ENCODE peak calls at places on chromosome 11, in five cellular contexts. One of them, this sample, is unnamed.

GRCh38 chr11:121886005-121886739 is 229.8 kb downstream of the BLID start:
- DNase-seq in BE2C: peak
- DNase-seq in adrenal gland: peak
- DNase-seq in AG09309: no peak
- DNase-seq in small intestine: no peak
- DNase-seq in this sample: no peak

GRCh38 chr11:8369592-8370205 is 106.0 kb upstream of the LMO1 start:
- DNase-seq in adrenal gland: no peak
- DNase-seq in small intestine: no peak
- DNase-seq in AG09309: no peak
- DNase-seq in BE2C: no peak
- DNase-seq in this sample: no peak

GRCh38 chr11:36164522-36165250 is 124.5 kb downstream of the COMMD9 start:
- DNase-seq in BE2C: peak
- DNase-seq in small intestine: no peak
- DNase-seq in AG09309: no peak
- DNase-seq in adrenal gland: peak
- DNase-seq in this sample: no peak

GRCh38 chr11:33187851-33188722 is 26.8 kb upstream of the CSTF3 start:
- DNase-seq in AG09309: no peak
- DNase-seq in adrenal gland: no peak
- DNase-seq in BE2C: no peak
- DNase-seq in small intestine: peak
- DNase-seq in this sample: no peak

GRCh38 chr11:980438-981365 is 55.0 kb downstream of the AP2A2 start:
- DNase-seq in AG09309: no peak
- DNase-seq in adrenal gland: no peak
- DNase-seq in small intestine: no peak
- DNase-seq in BE2C: no peak
- DNase-seq in this sample: no peak

GRCh38 chr11:2513441-2513840 is 68.6 kb downstream of the KCNQ1 start:
- DNase-seq in BE2C: no peak
- DNase-seq in AG09309: no peak
- DNase-seq in adrenal gland: peak
- DNase-seq in small intestine: no peak
- DNase-seq in this sample: no peak

GRCh38 chr11:100878474-100878873 is 191.4 kb downstream of the ARHGAP42 start:
- DNase-seq in small intestine: no peak
- DNase-seq in BE2C: peak
- DNase-seq in adrenal gland: no peak
- DNase-seq in AG09309: peak
- DNase-seq in this sample: no peak

GRCh38 chr11:4368286-4368685 is at the start of gene OR52B4:
- DNase-seq in adrenal gland: no peak
- DNase-seq in small intestine: no peak
- DNase-seq in BE2C: no peak
- DNase-seq in AG09309: no peak
- DNase-seq in this sample: no peak

GRCh38 chr11:70628881-70629844 is 230.8 kb downstream of the CTTN start:
- DNase-seq in BE2C: peak
- DNase-seq in adrenal gland: peak
- DNase-seq in AG09309: no peak
- DNase-seq in small intestine: peak
- DNase-seq in this sample: no peak

GRCh38 chr11:56906683-56907148 is 82.0 kb upstream of the OR5AK2 start:
- DNase-seq in AG09309: no peak
- DNase-seq in adrenal gland: no peak
- DNase-seq in small intestine: no peak
- DNase-seq in BE2C: no peak
- DNase-seq in this sample: no peak

GRCh38 chr11:132142554-132142953 is 772.1 kb downstream of the NTM start:
- DNase-seq in BE2C: no peak
- DNase-seq in AG09309: no peak
- DNase-seq in small intestine: no peak
- DNase-seq in adrenal gland: peak
- DNase-seq in this sample: no peak

GRCh38 chr11:45333506-45333971 is 47.4 kb upstream of the SYT13 start:
- DNase-seq in BE2C: peak
- DNase-seq in small intestine: peak
- DNase-seq in AG09309: peak
- DNase-seq in adrenal gland: peak
- DNase-seq in this sample: peak

GRCh38 chr11:118230088-118230487 is 5.3 kb upstream of the JAML start:
- DNase-seq in BE2C: no peak
- DNase-seq in small intestine: no peak
- DNase-seq in adrenal gland: no peak
- DNase-seq in AG09309: no peak
- DNase-seq in this sample: no peak

GRCh38 chr11:62860835-62861563 is 19.7 kb upstream of the SLC3A2 start:
- DNase-seq in small intestine: no peak
- DNase-seq in BE2C: no peak
- DNase-seq in AG09309: no peak
- DNase-seq in adrenal gland: no peak
- DNase-seq in this sample: no peak

GRCh38 chr11:44944853-44945235 is 5.8 kb downstream of the TP53I11 start:
- DNase-seq in small intestine: no peak
- DNase-seq in AG09309: no peak
- DNase-seq in adrenal gland: no peak
- DNase-seq in BE2C: no peak
- DNase-seq in this sample: no peak

DNA sequence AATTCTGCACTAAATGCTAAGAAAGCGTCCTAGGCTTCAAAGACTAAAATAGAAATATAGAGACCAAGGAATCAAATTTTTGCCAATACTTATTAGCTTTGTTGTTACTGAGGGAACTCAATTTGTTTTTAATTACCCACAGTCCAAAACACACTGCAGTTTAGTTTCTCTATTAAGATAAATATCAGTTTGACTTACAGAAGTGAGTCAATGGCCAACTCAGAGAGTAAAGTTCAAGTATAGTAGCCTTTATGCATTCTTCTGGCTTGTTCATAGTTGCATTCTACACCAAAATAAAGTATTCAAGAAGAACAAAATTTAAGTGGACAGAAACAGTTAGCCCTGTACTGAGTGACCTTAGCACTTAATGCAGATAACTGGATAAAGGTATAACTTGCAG is 9.5 kb upstream of the RNF141 start:
- DNase-seq in AG09309: peak
- DNase-seq in BE2C: no peak
- DNase-seq in small intestine: peak
- DNase-seq in adrenal gland: no peak
- DNase-seq in this sample: no peak
- H3K4me3 ChIP-seq in AG09309: no peak
- H3K4me3 ChIP-seq in BE2C: no peak
- H3K4me3 ChIP-seq in small intestine: no peak
- H3K4me3 ChIP-seq in adrenal gland: no peak
- H3K4me3 ChIP-seq in this sample: no peak

GRCh38 chr11:43921561-43922294 is 20.7 kb upstream of the C11orf96 start:
- DNase-seq in AG09309: no peak
- DNase-seq in small intestine: no peak
- DNase-seq in adrenal gland: no peak
- DNase-seq in BE2C: no peak
- DNase-seq in this sample: no peak
- H3K4me3 ChIP-seq in AG09309: no peak
- H3K4me3 ChIP-seq in small intestine: no peak
- H3K4me3 ChIP-seq in adrenal gland: no peak
- H3K4me3 ChIP-seq in BE2C: no peak
- H3K4me3 ChIP-seq in this sample: no peak

GRCh38 chr11:65585396-65586246 is 9.8 kb downstream of the EHBP1L1 start:
- DNase-seq in BE2C: peak
- DNase-seq in small intestine: no peak
- DNase-seq in AG09309: no peak
- DNase-seq in adrenal gland: no peak
- DNase-seq in this sample: no peak
- H3K4me3 ChIP-seq in BE2C: no peak
- H3K4me3 ChIP-seq in small intestine: no peak
- H3K4me3 ChIP-seq in AG09309: no peak
- H3K4me3 ChIP-seq in adrenal gland: no peak
- H3K4me3 ChIP-seq in this sample: no peak

DNA sequence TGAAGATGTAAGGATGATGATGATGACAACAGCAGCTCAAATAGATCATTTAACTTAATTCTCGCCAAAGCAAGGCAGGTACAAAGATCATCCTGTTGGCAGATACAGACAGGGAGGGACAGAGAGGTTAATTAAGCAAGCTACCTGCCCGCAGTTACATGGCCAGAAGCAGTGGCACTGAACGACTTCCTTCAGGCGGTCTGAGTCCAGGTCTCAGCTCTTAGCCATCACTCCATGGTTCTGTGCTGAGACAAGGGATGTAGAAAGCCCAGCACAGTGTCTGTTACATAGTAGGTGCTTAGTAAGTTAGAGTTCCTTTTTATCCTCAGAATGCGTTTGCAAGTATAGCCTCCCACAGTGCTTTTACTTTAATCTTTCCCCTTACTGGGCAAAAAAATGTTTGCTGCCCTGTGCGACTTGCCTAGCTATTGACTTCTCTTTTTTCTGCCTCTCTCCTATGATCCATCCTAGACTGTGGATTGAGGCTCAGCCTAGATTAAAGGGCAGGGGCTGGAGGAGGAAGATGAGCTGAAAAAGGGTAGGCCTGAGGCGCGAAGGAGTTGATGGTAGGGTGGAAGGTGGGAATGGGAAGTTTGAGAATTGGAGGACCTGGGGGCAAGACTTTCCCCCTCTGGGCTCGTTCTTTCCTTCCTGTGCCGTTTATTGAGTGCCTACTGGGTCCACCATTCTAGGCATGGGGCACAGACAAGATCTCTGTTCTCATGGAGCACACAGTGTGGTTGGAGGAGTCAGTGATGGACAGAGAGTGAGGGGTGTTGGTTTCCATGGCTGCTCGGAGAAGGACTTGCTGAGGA is 108.2 kb upstream of the OR4B1 start:
- DNase-seq in small intestine: no peak
- DNase-seq in adrenal gland: no peak
- DNase-seq in BE2C: no peak
- DNase-seq in AG09309: no peak
- DNase-seq in this sample: no peak
- H3K4me3 ChIP-seq in small intestine: no peak
- H3K4me3 ChIP-seq in adrenal gland: no peak
- H3K4me3 ChIP-seq in BE2C: no peak
- H3K4me3 ChIP-seq in AG09309: no peak
- H3K4me3 ChIP-seq in this sample: no peak

This sample was measured in HFF-Myc.